ENCODE peak calls at places on chromosomes 2 and 18, in four cellular contexts. T, A, J and M are unnamed samples.

GRCh38 chr18:30302181-30302580 is 740.4 kb downstream of the DSC3 start:
- DNase-seq in T (no peak), A (no peak), J (no peak), M (no peak)

GRCh38 chr2:1770566-1771380 is 26.5 kb upstream of the PXDN start:
- DNase-seq in T (no peak), A (no peak), J (no peak), M (no peak)

GRCh38 chr2:158317642-158318041 is 138.9 kb downstream of the CCDC148 start:
- DNase-seq in T (no peak), A (no peak), J (no peak), M (no peak)

GRCh38 chr2:30731248-30731647 is 76.0 kb downstream of the CAPN13 start:
- DNase-seq in T (no peak), A (no peak), J (no peak), M (no peak)

GRCh38 chr2:190088917-190089316 is 26.4 kb upstream of the MSTN start:
- DNase-seq in T (peak), A (peak), J (peak), M (peak)

GRCh38 chr2:226426292-226426736 is 373.3 kb downstream of the IRS1 start:
- DNase-seq in T (no peak), A (no peak), J (peak), M (peak)

GRCh38 chr18:45417392-45417791 is 197.9 kb upstream of the SLC14A2 start:
- DNase-seq in T (no peak), A (no peak), J (no peak), M (no peak)

GRCh38 chr2:171347591-171348032 is 86.2 kb downstream of the METTL8 start:
- DNase-seq in T (no peak), A (no peak), J (no peak), M (peak)

GRCh38 chr2:26572589-26572988 is 68.6 kb downstream of the CIB4 start:
- DNase-seq in T (no peak), A (no peak), J (no peak), M (no peak)

GRCh38 chr18:6920099-6920955 is 190.8 kb downstream of the ARHGAP28 start:
- DNase-seq in T (peak), A (peak), J (peak), M (peak)

GRCh38 chr18:8041526-8042111 is 474.5 kb downstream of the PTPRM start:
- DNase-seq in T (no peak), A (no peak), J (peak), M (no peak)

GRCh38 chr18:57052173-57052572 is 94.7 kb upstream of the BOD1L2 start:
- DNase-seq in T (no peak), A (no peak), J (no peak), M (no peak)

GRCh38 chr18:58896268-58896667 is 31.6 kb downstream of the ZNF532 start:
- DNase-seq in T (no peak), A (no peak), J (no peak), M (no peak)

GRCh38 chr2:70403267-70404053 is 101.6 kb upstream of the FAM136A start:
- DNase-seq in T (no peak), A (no peak), J (peak), M (no peak)

GRCh38 chr2:204110250-204111183 is 174.0 kb downstream of the ICOS start:
- DNase-seq in T (no peak), A (no peak), J (no peak), M (no peak)

DNA sequence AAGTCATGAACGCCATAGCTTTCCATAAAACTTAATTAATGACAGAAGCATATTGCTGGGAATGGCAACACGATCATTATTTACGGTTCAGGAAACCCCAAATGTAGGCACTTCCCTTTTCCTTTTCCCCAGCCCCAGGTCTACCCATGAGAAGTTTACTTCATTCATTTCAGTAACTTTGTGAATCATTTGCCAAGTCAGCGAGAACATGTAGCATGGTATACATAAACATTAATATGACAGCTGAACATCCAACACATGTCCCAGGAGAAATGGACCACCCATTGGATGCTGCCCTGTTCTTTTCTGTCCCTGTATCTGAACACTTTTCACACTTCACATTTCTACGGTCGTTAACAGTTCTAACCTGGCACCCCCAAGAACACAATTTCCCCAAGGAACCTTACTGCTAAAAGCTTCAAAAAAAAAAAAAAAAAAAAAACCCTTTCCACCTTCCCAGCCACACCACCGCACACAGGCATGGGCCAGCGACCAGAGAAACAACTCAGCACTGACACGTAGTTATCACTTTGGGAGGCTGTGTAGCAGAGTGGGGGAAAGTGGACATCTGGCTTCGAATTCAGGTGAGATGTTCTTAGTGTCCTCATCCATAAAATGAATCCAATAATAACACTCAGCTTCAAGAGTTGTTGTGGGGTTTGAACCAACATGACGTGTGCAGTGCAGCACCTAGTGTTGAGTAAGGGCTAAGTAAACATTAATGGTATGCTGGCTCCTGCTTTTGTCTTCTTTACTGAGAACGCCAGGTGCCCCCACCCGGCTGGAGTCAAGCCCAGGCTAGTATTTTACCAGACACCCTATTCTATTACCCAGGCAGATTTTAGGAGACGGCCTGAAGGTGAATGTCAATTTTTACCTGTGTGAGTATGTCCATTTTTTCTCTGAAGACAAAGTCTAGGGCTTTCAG is 371.5 kb downstream of the LNPK start:
- DNase-seq in T (no peak), A (no peak), J (peak), M (no peak)
- TF ChIP-seq RFX5 in T (no peak), A (no peak), J (no peak), M (no peak)

GRCh38 chr18:11995445-11996189 is 14.3 kb downstream of the IMPA2 start:
- DNase-seq in T (peak), A (peak), J (peak), M (peak)
- H2AFZ ChIP-seq in T (peak), A (no peak), J (no peak), M (peak)

GRCh38 chr2:164701565-164701964 is 80.3 kb upstream of the GRB14 start:
- DNase-seq in T (no peak), A (peak), J (no peak), M (no peak)

GRCh38 chr2:164696634-164697033 is 75.4 kb upstream of the GRB14 start:
- DNase-seq in T (no peak), A (peak), J (no peak), M (no peak)

GRCh38 chr2:164694275-164694695 is 73.0 kb upstream of the GRB14 start:
- DNase-seq in T (no peak), A (no peak), J (peak), M (peak)

GRCh38 chr2:164700390-164700789 is 79.1 kb upstream of the GRB14 start:
- DNase-seq in T (no peak), A (no peak), J (no peak), M (peak)

DNA sequence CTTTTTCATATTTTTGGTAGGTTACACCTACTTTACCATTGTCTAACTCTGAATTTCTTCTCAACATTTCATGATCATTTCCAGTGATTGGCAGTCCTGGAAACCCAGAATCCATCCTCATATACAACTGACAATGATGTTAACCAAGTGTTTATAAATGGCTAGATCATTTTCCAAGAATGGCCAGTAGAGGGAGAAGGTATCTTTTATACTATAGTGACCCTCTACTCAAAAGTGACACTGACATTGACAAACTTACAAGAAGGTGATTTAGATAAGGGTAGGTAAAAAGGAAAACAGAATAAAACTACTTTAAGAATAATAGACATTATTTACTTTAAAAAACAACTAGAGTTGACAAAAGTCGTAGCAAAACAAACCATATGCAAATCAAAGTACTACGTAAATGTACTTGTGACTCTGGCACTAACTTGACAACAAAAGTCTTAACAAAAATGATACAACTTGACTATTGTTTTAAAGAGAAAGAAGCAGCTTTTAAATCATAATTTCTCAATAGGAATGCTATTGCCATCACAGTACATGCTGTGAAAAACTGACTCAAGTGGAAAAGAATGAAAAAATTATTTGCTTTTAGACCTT is 76.5 kb upstream of the GRB14 start:
- DNase-seq in T (peak), A (peak), J (peak), M (no peak)
- TF ChIP-seq RFX5 in T (no peak), A (no peak), J (no peak), M (no peak)

DNA sequence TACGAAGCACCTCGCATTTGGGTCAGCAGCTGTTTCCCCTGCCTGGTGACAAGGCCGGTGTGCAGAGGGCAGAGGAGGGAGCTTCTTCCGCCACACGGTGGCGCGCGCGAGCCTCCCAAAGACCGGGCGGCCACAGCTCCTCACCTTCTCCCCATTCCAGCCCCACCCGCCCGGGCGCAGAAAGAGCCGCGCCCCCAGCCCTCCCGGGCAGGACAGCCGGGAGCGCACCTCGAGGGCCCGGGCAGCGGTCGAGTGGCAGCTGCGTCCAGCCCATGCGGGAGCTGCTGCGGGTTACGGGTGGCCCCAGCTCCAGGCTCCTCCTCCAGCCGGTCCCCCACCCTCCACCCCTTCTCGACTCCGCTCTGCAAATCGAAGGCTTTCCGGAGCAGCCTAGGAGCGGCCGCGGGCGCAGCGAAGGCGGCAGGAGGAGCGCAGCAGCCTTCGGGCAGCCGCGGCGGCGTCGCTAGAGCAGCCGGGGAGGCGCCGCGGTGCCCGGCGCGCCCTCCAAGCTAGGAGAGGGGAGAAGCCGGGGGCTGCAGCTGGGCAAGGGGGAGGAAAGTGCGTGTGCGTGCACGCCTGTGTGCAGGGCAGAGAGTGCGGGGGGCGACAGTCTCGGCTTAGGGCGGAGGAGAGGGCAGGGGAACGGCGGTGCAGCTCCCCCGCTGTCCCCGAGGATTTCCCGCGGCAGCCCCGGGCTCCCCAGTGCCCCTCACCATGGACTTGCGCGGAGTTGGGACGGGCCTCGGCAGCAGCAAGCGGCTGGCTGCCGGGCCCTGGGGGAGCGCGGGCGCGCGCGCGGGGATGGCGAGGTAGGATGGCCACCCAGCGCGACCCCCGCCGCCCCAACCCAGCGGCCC is at the start of gene CCDC85A:
- DNase-seq in T (peak), A (peak), J (peak), M (peak)
- H2AFZ ChIP-seq in T (peak), A (peak), J (no peak), M (peak)

DNA sequence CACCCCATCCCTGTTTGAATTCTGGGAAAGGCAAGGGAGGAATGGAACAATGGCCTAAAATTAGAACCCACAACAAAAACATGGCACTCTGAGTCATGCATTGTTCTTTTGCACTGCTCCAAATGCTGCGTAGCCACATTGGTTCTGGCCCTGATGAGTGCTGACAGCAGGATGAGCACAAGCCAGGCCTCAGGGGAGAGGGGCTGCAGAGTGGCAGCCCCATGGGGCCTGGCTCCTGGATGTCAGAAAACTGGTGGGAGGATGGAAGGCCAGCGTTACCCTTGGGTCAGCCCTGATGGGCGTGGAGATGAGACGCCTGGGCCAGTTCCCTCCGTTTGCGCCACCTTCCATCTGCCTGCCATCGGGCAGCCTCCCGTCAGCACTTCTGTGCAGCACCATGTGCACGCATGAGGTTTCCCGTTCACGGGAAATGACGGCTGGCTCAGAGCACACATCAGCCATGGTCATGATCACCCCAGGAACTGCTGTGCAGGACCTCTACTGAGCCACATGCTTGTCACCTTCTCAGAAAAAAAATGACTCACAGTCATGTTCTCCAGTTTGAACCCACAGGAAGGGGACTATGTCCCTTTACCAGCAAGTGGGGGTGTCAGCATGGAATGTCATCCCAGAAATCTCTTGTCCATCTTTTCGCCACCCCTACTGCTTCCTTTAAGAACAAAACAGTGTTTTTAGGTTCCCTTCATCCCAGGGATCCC is 65.5 kb downstream of the CYP26B1 start:
- DNase-seq in T (no peak), A (no peak), J (no peak), M (no peak)
- TF ChIP-seq RFX5 in T (no peak), A (no peak), J (no peak), M (no peak)

GRCh38 chr2:96869824-96870630 is at the start of gene SEMA4C:
- DNase-seq in T (peak), A (peak), J (no peak), M (no peak)
- H2AFZ ChIP-seq in T (peak), A (peak), J (no peak), M (peak)

DNA sequence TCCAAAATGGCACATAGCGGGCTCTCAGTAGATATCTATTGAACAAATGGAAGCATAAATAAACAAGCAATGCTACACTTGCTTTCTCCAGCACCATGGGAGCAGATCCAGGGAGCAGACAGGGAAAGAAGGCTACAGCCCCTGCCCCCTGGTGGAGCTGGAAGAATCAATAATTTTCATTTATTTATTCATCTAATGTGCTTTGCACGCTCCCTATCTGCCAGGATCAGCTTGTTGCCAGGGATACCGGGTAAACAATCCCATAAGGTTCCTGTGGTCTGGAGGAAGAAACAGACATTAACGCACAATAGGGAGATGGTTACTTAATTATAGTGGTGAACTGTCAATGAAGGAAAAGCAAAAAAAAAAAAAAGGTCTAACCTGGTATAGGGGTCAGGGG is 40.1 kb upstream of the CLASP1 start:
- DNase-seq in T (peak), A (peak), J (peak), M (peak)
- TF ChIP-seq RFX5 in T (no peak), A (no peak), J (no peak), M (no peak)